ENCODE peak calls at places on chromosomes 13 and 19, in four cellular contexts. W is H1, Q is glutamatergic neuron, J is astrocyte. O is an unnamed sample.

GRCh38 chr13:76872686-76873085 is 13.5 kb downstream of the KCTD12 start:
- DNase-seq in W (no peak), Q (no peak), J (no peak), O (no peak)

GRCh38 chr19:45615795-45616708 is 14.0 kb upstream of the GPR4 start:
- DNase-seq in W (peak; percentile 99), Q (peak; percentile 96), J (peak; percentile 62), O (peak; percentile 95)

GRCh38 chr13:95660981-95661581 is 15.9 kb upstream of the DNAJC3 start:
- DNase-seq in W (no peak), Q (no peak), J (peak; percentile 23), O (peak; percentile 71)

GRCh38 chr19:49642488-49643035 is 553 bp downstream of the SCAF1 start:
- DNase-seq in W (no peak), Q (no peak), J (no peak), O (no peak)

GRCh38 chr13:112755331-112755730 is 65.5 kb downstream of the ATP11A start:
- DNase-seq in W (no peak), Q (no peak), J (no peak), O (no peak)

GRCh38 chr13:79336971-79337370 is 69.1 kb downstream of the RBM26 start:
- DNase-seq in W (no peak), Q (no peak), J (no peak), O (no peak)

GRCh38 chr13:40798380-40798779 is 9.0 kb downstream of the SLC25A15 start:
- DNase-seq in W (no peak), Q (no peak), J (no peak), O (no peak)

GRCh38 chr13:85441364-85441763 is 357.9 kb downstream of the SLITRK6 start:
- DNase-seq in W (no peak), Q (no peak), J (no peak), O (no peak)

GRCh38 chr13:26664942-26665341 is 95.6 kb downstream of the GPR12 start:
- DNase-seq in W (no peak), Q (no peak), J (no peak), O (no peak)

GRCh38 chr19:11286312-11286974 is 9.5 kb upstream of the TSPAN16 start:
- DNase-seq in W (no peak), Q (no peak), J (peak; percentile 39), O (peak; percentile 49)
- TF ChIP-seq CTCF in W (no peak), Q (no peak), J (no peak), O (peak; percentile 36)

DNA sequence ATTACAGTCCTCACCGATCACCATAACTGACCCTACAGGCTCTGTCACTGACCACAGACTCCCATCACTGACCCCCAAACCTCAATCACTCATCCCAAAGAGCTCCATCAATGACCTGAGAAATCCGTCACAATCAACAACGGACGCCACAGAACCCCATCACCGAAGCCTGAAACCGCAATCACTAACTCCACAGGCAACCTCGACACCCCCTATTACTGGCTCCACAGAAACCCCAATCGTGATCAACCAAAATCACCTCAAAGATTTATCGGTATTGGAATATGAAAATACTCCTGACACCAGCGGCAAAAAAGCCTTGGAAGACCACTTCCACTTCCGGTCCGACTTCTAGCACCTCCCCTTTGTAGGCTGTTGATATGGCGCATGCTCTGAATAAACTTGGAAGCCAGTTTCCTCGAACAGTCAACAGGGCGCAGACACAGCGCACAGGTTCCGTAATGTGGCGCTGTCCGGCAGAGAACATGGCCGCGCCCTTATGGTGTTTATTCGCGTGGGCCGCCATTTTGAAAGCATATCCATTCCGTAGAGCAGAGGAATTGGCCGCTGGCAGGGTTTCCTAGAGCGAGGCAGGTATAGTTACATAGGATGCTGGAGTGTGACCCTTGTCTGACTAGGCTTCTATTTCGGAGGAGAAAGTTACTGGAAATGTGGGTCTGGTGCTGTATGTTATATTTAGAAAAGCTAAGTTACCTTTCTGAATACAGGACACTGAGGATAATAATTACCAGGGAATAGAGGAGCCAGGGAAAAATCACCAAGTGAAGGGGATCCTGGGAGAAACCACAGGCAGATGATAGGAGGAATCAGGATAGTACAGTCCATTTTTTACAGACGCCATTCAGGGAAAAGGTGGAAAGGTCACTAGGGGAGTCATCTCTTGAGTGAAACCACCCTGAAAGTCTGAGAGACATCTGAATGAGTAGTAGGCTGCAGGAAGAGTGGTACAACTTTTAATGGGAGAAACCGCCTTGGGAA is at the start of gene ZNF585A:
- DNase-seq in W (peak; percentile 58), Q (peak; percentile 84), J (peak; percentile 97), O (peak; percentile 99)
- TF ChIP-seq CTCF in W (peak; percentile 12), Q (no peak), J (no peak), O (peak; percentile 50)

GRCh38 chr13:51832471-51833152 is 12.4 kb downstream of the TMEM272 start:
- DNase-seq in W (no peak), Q (no peak), J (no peak), O (peak; percentile 54)
- TF ChIP-seq CTCF in W (peak; percentile 67), Q (no peak), J (peak; percentile 15), O (peak; percentile 63)

GRCh38 chr19:29690842-29691241 is 24.2 kb downstream of the C19orf12 start:
- DNase-seq in W (peak; percentile 58), Q (no peak), J (no peak), O (peak; percentile 65)
- TF ChIP-seq CTCF in W (peak; percentile 21), Q (no peak), J (no peak), O (peak; percentile 58)

GRCh38 chr19:28012361-28012760 is 1200.6 kb downstream of the UQCRFS1 start:
- DNase-seq in W (peak; percentile 84), Q (no peak), J (no peak), O (no peak)
- TF ChIP-seq CTCF in W (peak; percentile 87), Q (no peak), J (no peak), O (no peak)

DNA sequence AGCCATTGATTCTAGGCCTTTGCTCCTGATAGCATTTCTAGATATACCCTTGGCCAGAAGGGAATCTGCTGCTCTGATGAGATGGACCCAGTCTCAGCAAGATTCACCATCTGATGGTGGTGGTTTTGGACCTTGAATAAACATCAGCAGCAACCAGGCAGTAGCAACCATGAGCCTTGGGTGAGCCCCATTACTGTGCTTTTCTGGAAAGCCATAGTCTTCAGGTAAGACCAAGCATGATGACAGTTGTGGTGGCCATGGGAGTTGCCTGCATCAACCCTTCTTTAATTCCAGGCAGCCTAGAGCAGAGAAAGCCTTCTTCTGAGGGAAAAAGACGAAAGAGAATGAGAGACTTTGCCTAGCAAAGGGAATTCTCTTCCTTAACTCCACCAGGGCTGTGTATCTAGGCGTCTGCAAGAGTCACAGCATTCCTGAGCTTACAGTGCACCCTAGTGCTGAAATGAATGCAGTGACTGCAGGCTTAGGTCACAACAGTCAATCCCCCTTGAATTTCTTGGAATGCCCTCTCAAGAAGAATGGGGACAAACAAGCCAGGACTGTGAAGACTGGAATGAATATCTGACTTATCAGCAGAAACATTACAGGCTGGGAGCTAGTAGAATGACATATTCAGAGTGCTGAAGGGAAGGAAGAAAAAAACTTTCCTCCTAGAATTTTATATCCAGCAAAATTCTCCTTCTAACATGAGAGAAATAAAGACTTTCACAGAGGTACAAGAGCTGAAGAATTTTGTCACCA is 942.4 kb upstream of the PCDH20 start:
- DNase-seq in W (no peak), Q (peak; percentile 44), J (peak; percentile 17), O (peak; percentile 83)
- TF ChIP-seq CTCF in W (peak; percentile 41), Q (peak; percentile 29), J (peak; percentile 58), O (peak; percentile 83)

O was measured in choroid plexus epithelial cell.